ENCODE peak calls at places on chromosomes 7 and 10, in nine cellular contexts. One of them, this sample, is unnamed.

GRCh38 chr7:128236924-128237586 is 4.0 kb upstream of the LEP start:
- DNase-seq in fibroblast of pulmonary artery: peak
- DNase-seq in left ventricle myocardium superior: no peak
- DNase-seq in GM20000: no peak
- DNase-seq in ELR: peak
- DNase-seq in astrocyte: peak
- DNase-seq in fibroblast of mammary gland: peak
- DNase-seq in endodermal cell: no peak
- DNase-seq in lower lobe of right lung: no peak
- DNase-seq in this sample: peak

GRCh38 chr7:18416988-18417387 is 78.6 kb upstream of the HDAC9 start:
- DNase-seq in fibroblast of pulmonary artery: no peak
- DNase-seq in left ventricle myocardium superior: no peak
- DNase-seq in GM20000: no peak
- DNase-seq in ELR: no peak
- DNase-seq in astrocyte: no peak
- DNase-seq in fibroblast of mammary gland: no peak
- DNase-seq in endodermal cell: no peak
- DNase-seq in lower lobe of right lung: no peak
- DNase-seq in this sample: no peak

GRCh38 chr10:117346574-117346973 is 28.7 kb downstream of the PDZD8 start:
- DNase-seq in fibroblast of pulmonary artery: no peak
- DNase-seq in left ventricle myocardium superior: no peak
- DNase-seq in GM20000: no peak
- DNase-seq in ELR: no peak
- DNase-seq in astrocyte: no peak
- DNase-seq in fibroblast of mammary gland: no peak
- DNase-seq in endodermal cell: peak
- DNase-seq in lower lobe of right lung: no peak
- DNase-seq in this sample: no peak

GRCh38 chr10:107085661-107086525 is 78.6 kb downstream of the SORCS1 start:
- DNase-seq in fibroblast of pulmonary artery: no peak
- DNase-seq in left ventricle myocardium superior: no peak
- DNase-seq in GM20000: no peak
- DNase-seq in ELR: no peak
- DNase-seq in astrocyte: no peak
- DNase-seq in fibroblast of mammary gland: no peak
- DNase-seq in endodermal cell: no peak
- DNase-seq in lower lobe of right lung: no peak
- DNase-seq in this sample: no peak

GRCh38 chr7:1954366-1955004 is 278.3 kb downstream of the MAD1L1 start:
- DNase-seq in fibroblast of pulmonary artery: no peak
- DNase-seq in left ventricle myocardium superior: peak
- DNase-seq in GM20000: no peak
- DNase-seq in ELR: no peak
- DNase-seq in astrocyte: no peak
- DNase-seq in fibroblast of mammary gland: no peak
- DNase-seq in endodermal cell: peak
- DNase-seq in lower lobe of right lung: peak
- DNase-seq in this sample: no peak

GRCh38 chr7:12436896-12437535 is 33.4 kb upstream of the VWDE start:
- DNase-seq in fibroblast of pulmonary artery: peak
- DNase-seq in left ventricle myocardium superior: no peak
- DNase-seq in GM20000: no peak
- DNase-seq in ELR: peak
- DNase-seq in astrocyte: peak
- DNase-seq in fibroblast of mammary gland: peak
- DNase-seq in endodermal cell: peak
- DNase-seq in lower lobe of right lung: no peak
- DNase-seq in this sample: peak

GRCh38 chr10:9342865-9343450 is 1288.5 kb downstream of the GATA3 start:
- DNase-seq in fibroblast of pulmonary artery: peak
- DNase-seq in left ventricle myocardium superior: no peak
- DNase-seq in GM20000: peak
- DNase-seq in ELR: peak
- DNase-seq in astrocyte: peak
- DNase-seq in fibroblast of mammary gland: peak
- DNase-seq in endodermal cell: no peak
- DNase-seq in lower lobe of right lung: no peak
- DNase-seq in this sample: peak

GRCh38 chr10:16987129-16987670 is 142.4 kb downstream of the CUBN start:
- DNase-seq in fibroblast of pulmonary artery: peak
- DNase-seq in left ventricle myocardium superior: no peak
- DNase-seq in GM20000: no peak
- DNase-seq in ELR: peak
- DNase-seq in astrocyte: peak
- DNase-seq in fibroblast of mammary gland: peak
- DNase-seq in endodermal cell: peak
- DNase-seq in lower lobe of right lung: no peak
- DNase-seq in this sample: peak

GRCh38 chr7:50312176-50312575 is 7.7 kb downstream of the IKZF1 start:
- DNase-seq in fibroblast of pulmonary artery: no peak
- DNase-seq in left ventricle myocardium superior: no peak
- DNase-seq in GM20000: no peak
- DNase-seq in ELR: no peak
- DNase-seq in astrocyte: no peak
- DNase-seq in fibroblast of mammary gland: no peak
- DNase-seq in endodermal cell: no peak
- DNase-seq in lower lobe of right lung: no peak
- DNase-seq in this sample: no peak

GRCh38 chr10:110512461-110513187 is 14.9 kb downstream of the DUSP5 start:
- DNase-seq in fibroblast of pulmonary artery: peak
- DNase-seq in left ventricle myocardium superior: no peak
- DNase-seq in GM20000: no peak
- DNase-seq in ELR: peak
- DNase-seq in astrocyte: peak
- DNase-seq in fibroblast of mammary gland: peak
- DNase-seq in endodermal cell: no peak
- DNase-seq in lower lobe of right lung: no peak
- DNase-seq in this sample: peak